ENCODE peak calls at places on chromosomes 6 and 20, in nine cellular contexts. C is cardiac muscle cell; R is ACHN; Q is nephron progenitor cell; K is fibroblast of mammary gland; G is ovary; P is coronary artery; B is endothelial cell; I is activated naive CD4-positive, alpha-beta T cell. F is an unnamed sample.

GRCh38 chr6:136235233-136235564 is 14.9 kb downstream of the MTFR2 start:
- DNase-seq in C (no peak), R (no peak), Q (no peak), K (peak), G (no peak), P (no peak), B (no peak), I (no peak), F (no peak)

GRCh38 chr20:17833036-17833674 is 133.4 kb downstream of the BANF2 start:
- DNase-seq in C (peak), R (no peak), Q (no peak), K (peak), G (no peak), P (no peak), B (no peak), I (no peak), F (no peak)

GRCh38 chr6:112581015-112581414 is 233.9 kb downstream of the RFPL4B start:
- DNase-seq in C (no peak), R (no peak), Q (no peak), K (no peak), G (no peak), P (no peak), B (no peak), I (no peak), F (no peak)

GRCh38 chr6:167325766-167326165 is 880 bp downstream of the TTLL2 start:
- DNase-seq in C (no peak), R (no peak), Q (no peak), K (no peak), G (no peak), P (no peak), B (no peak), I (no peak), F (no peak)

GRCh38 chr6:98871057-98871456 is 36.7 kb downstream of the POU3F2 start:
- DNase-seq in C (peak), R (no peak), Q (no peak), K (peak), G (no peak), P (no peak), B (no peak), I (no peak), F (no peak)

GRCh38 chr20:59850018-59850641 is 83.3 kb downstream of the SYCP2 start:
- DNase-seq in C (peak), R (peak), Q (no peak), K (peak), G (no peak), P (no peak), B (no peak), I (no peak), F (no peak)

GRCh38 chr20:34995696-34996095 is 40.0 kb downstream of the MYH7B start:
- DNase-seq in C (no peak), R (no peak), Q (no peak), K (no peak), G (no peak), P (no peak), B (no peak), I (no peak), F (no peak)

GRCh38 chr20:8518878-8519277 is 386.8 kb downstream of the PLCB1 start:
- DNase-seq in C (no peak), R (no peak), Q (no peak), K (no peak), G (no peak), P (no peak), B (no peak), I (no peak), F (no peak)

GRCh38 chr6:28811873-28812272 is 111.9 kb downstream of the TRIM27 start:
- DNase-seq in C (no peak), R (peak), Q (no peak), K (peak), G (no peak), P (no peak), B (no peak), I (no peak), F (no peak)

GRCh38 chr20:63782051-63782471 is 42.5 kb downstream of the SLC2A4RG start:
- DNase-seq in C (no peak), R (no peak), Q (no peak), K (no peak), G (no peak), P (no peak), B (no peak), I (no peak), F (no peak)

GRCh38 chr6:101393291-101394251 is at the start of gene GRIK2:
- DNase-seq in C (peak), R (peak), Q (peak), K (peak), G (no peak), P (no peak), B (peak), I (no peak), F (peak)

GRCh38 chr6:31350973-31351733 is 5.8 kb downstream of the HLA-B start:
- DNase-seq in C (no peak), R (no peak), Q (no peak), K (no peak), G (no peak), P (no peak), B (no peak), I (no peak), F (no peak)

GRCh38 chr20:3106658-3107463 is 22.3 kb upstream of the AVP start:
- DNase-seq in C (no peak), R (no peak), Q (no peak), K (no peak), G (no peak), P (no peak), B (no peak), I (no peak), F (no peak)

GRCh38 chr6:157314705-157315321 is 8.5 kb downstream of the TMEM242 start:
- DNase-seq in C (peak), R (peak), Q (no peak), K (peak), G (no peak), P (no peak), B (no peak), I (no peak), F (no peak)

GRCh38 chr6:81075974-81076373 is 676.5 kb downstream of the TENT5A start:
- DNase-seq in C (peak), R (peak), Q (peak), K (peak), G (no peak), P (no peak), B (peak), I (no peak), F (no peak)

GRCh38 chr20:4813076-4813838 is 91.5 kb downstream of the PRND start:
- DNase-seq in C (peak), R (no peak), Q (peak), K (no peak), G (peak), P (no peak), B (no peak), I (no peak), F (no peak)

GRCh38 chr6:148973809-148974208 is 227.0 kb downstream of the UST start:
- DNase-seq in C (peak), R (peak), Q (peak), K (peak), G (no peak), P (no peak), B (no peak), I (no peak), F (no peak)

GRCh38 chr6:22413681-22414305 is 117.0 kb upstream of the PRL start:
- DNase-seq in C (peak), R (no peak), Q (no peak), K (peak), G (no peak), P (no peak), B (no peak), I (no peak), F (no peak)

GRCh38 chr20:56391596-56392281 is at the start of gene AURKA:
- DNase-seq in C (no peak), R (no peak), Q (peak), K (no peak), G (no peak), P (no peak), B (no peak), I (no peak), F (no peak)

GRCh38 chr6:44456070-44456965 is 68.8 kb downstream of the CDC5L start:
- DNase-seq in C (peak), R (peak), Q (peak), K (peak), G (peak), P (no peak), B (peak), I (no peak), F (peak)

GRCh38 chr6:23589811-23590210 is 536.2 kb upstream of the NRSN1 start:
- DNase-seq in C (peak), R (no peak), Q (no peak), K (peak), G (no peak), P (no peak), B (no peak), I (no peak), F (no peak)

GRCh38 chr6:170095273-170095976 is 195.5 kb downstream of the DLL1 start:
- DNase-seq in C (no peak), R (no peak), Q (no peak), K (no peak), G (no peak), P (peak), B (peak), I (no peak), F (no peak)